ENCODE peak calls at places on chromosomes 3 and 15, in eight cellular contexts. Z is kidney, A is fibroblast of pulmonary artery, H is neural progenitor cell, N is AG04450, L is fibroblast of lung, E is mammary epithelial cell, W is progenitor cell of endocrine pancreas. T is an unnamed sample.

GRCh38 chr3:197711973-197712707 is 24.6 kb downstream of the RUBCN start:
- DNase-seq in Z (peak; percentile 93), A (peak; percentile 98), H (peak; percentile 32), N (peak; percentile 89), L (peak; percentile 96), E (peak; percentile 98), W (no peak), T (peak; percentile 74)

GRCh38 chr15:63385911-63386531 is 4.4 kb upstream of the CA12 start:
- DNase-seq in Z (no peak), A (no peak), H (no peak), N (no peak), L (no peak), E (peak; percentile 99), W (no peak), T (no peak)

GRCh38 chr15:76866716-76867321 is 38.3 kb downstream of the SCAPER start:
- DNase-seq in Z (no peak), A (peak; percentile 65), H (peak; percentile 37), N (peak; percentile 21), L (peak; percentile 66), E (peak; percentile 5), W (no peak), T (no peak)

GRCh38 chr15:85124173-85124572 is 142.5 kb downstream of the PDE8A start:
- DNase-seq in Z (no peak), A (no peak), H (no peak), N (no peak), L (no peak), E (no peak), W (no peak), T (no peak)

GRCh38 chr15:89378699-89379422 is 44.2 kb upstream of the POLG start:
- DNase-seq in Z (no peak), A (no peak), H (peak; percentile 37), N (no peak), L (no peak), E (no peak), W (no peak), T (no peak)

GRCh38 chr3:127978636-127979035 is 63.6 kb downstream of the KBTBD12 start:
- DNase-seq in Z (no peak), A (no peak), H (no peak), N (no peak), L (no peak), E (no peak), W (no peak), T (no peak)

GRCh38 chr3:114089675-114090074 is 33.1 kb downstream of the QTRT2 start:
- DNase-seq in Z (no peak), A (no peak), H (no peak), N (no peak), L (no peak), E (no peak), W (no peak), T (no peak)

GRCh38 chr15:87287156-87287555 is 969.4 kb downstream of the NTRK3 start:
- DNase-seq in Z (no peak), A (peak; percentile 38), H (no peak), N (peak; percentile 7), L (peak; percentile 0), E (peak; percentile 95), W (no peak), T (peak; percentile 23)

GRCh38 chr3:148816971-148817519 is 10.6 kb upstream of the CPB1 start:
- DNase-seq in Z (no peak), A (no peak), H (no peak), N (no peak), L (no peak), E (no peak), W (no peak), T (no peak)

GRCh38 chr3:129441215-129441614 is 1.2 kb downstream of the IFT122 start:
- DNase-seq in Z (no peak), A (no peak), H (no peak), N (no peak), L (no peak), E (peak; percentile 14), W (no peak), T (no peak)

GRCh38 chr3:115624898-115625297 is 1.6 kb downstream of the GAP43 start:
- DNase-seq in Z (no peak), A (no peak), H (peak; percentile 22), N (no peak), L (no peak), E (no peak), W (no peak), T (no peak)

GRCh38 chr3:49530231-49530630 is 24.0 kb upstream of the BSN start:
- DNase-seq in Z (no peak), A (no peak), H (no peak), N (no peak), L (no peak), E (no peak), W (no peak), T (no peak)

GRCh38 chr3:14440531-14441239 is 38.3 kb downstream of the SLC6A6 start:
- DNase-seq in Z (no peak), A (peak; percentile 45), H (peak; percentile 92), N (no peak), L (no peak), E (no peak), W (no peak), T (no peak)
- TF ChIP-seq CTCF in Z (no peak), A (no peak), H (no peak), N (no peak), L (no peak), E (no peak), W (no peak), T (no peak)

GRCh38 chr3:102745881-102746280 is 311.1 kb downstream of the ZPLD1 start:
- DNase-seq in Z (no peak), A (peak; percentile 5), H (no peak), N (no peak), L (peak; percentile 18), E (no peak), W (no peak), T (no peak)
- TF ChIP-seq CTCF in Z (no peak), A (no peak), H (peak; percentile 35), N (peak; percentile 17), L (peak; percentile 22), E (peak; percentile 38), W (no peak), T (no peak)

DNA sequence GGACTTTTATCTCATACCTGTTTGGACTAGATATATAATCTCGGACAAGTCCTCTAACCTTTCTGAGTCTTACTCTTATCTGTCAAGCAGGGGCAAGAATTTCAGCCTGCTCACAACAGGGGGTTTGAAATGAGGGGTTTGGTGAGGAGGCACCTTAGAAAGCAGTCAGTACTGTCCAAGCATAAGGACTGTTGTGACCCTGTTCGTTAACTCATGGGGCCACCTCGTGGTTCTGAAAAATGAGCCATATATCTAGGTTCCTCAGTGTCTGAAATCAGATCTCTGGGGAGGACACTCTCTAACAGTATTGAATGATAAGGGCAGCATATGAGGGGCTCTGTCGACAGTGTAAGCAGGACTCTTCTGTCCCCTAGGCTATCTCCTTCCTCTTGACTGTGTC is 7.2 kb upstream of the TIMP4 start:
- DNase-seq in Z (no peak), A (no peak), H (no peak), N (no peak), L (no peak), E (no peak), W (no peak), T (no peak)
- TF ChIP-seq CTCF in Z (no peak), A (no peak), H (no peak), N (no peak), L (no peak), E (no peak), W (no peak), T (no peak)

GRCh38 chr3:9730747-9731205 is 759 bp upstream of the BRPF1 start:
- DNase-seq in Z (no peak), A (peak; percentile 38), H (no peak), N (peak; percentile 6), L (no peak), E (no peak), W (no peak), T (no peak)

GRCh38 chr3:9729419-9729818 is 2.1 kb upstream of the BRPF1 start:
- DNase-seq in Z (no peak), A (no peak), H (no peak), N (no peak), L (no peak), E (no peak), W (no peak), T (no peak)

GRCh38 chr3:9727743-9728142 is 3.8 kb upstream of the BRPF1 start:
- DNase-seq in Z (no peak), A (peak; percentile 67), H (no peak), N (no peak), L (no peak), E (no peak), W (no peak), T (no peak)

GRCh38 chr3:9725775-9726174 is 5.8 kb upstream of the BRPF1 start:
- DNase-seq in Z (no peak), A (no peak), H (no peak), N (no peak), L (no peak), E (no peak), W (no peak), T (no peak)

DNA sequence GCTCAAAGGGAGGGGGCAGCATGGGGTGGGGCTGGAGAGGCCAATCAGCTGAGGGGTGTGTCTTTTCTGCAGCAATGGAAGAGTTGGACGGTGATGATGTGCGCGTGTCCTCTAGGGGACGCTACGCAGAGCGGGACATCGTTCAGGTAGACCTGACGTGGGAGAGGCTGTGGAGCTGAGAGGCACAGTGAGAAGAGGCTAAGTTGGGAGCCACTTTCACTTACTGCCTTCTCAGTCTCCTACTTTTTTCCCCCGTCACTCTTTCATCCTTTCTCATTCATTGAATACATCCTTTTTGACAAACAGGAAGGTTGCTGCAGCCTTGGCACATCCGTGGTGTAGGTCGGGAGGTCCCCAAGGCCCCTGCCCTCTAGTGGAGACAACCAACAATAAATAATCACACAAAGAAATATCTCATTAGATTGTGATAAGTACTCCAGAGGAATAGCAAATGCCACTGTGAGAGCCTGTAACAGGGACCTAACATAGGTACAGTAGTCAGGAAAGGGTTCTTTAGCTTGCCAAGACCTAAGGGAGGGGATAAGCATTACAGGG is 4.4 kb upstream of the BRPF1 start:
- DNase-seq in Z (no peak), A (no peak), H (peak; percentile 69), N (no peak), L (no peak), E (no peak), W (no peak), T (no peak)
- TF ChIP-seq CTCF in Z (no peak), A (peak; percentile 15), H (peak; percentile 64), N (peak; percentile 27), L (peak; percentile 23), E (peak; percentile 29), W (peak; percentile 45), T (peak; percentile 2)

DNA sequence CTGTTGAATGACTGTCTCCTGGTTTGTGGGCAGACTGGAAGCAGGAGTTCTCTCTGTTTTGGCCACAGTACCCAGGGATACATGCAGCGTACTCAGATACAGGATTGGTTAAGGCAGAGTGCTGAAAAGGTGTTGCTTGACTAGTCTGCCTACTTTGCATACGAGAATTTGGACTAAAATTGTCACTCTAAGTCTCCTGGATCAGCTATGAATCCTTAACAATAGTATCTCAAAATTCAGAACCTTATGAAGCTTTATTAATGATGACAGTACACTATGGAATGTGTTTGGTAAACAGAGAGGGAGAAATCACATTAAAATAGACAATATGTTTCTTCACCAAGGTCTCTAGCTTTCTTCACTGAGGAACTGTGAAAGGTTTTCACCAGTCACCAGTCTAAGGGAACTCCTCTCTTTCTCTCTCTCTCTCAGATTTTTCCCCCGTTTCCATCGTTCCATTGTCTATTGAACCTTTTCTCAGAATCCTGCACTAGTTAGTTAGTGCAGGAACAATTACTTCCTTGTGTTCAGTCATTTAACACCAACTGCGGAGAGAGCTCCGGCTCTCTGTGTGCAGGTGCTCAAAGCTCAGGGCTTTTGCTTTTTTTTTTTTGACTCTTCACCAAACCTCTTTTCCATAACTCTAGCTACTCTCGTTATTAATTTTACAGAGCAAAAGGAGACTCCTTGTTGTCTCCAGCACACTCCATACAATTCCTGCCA is 85.9 kb upstream of the FNDC3B start:
- DNase-seq in Z (no peak), A (peak; percentile 36), H (peak; percentile 31), N (no peak), L (no peak), E (peak; percentile 26), W (no peak), T (no peak)
- TF ChIP-seq CTCF in Z (no peak), A (no peak), H (no peak), N (no peak), L (no peak), E (no peak), W (no peak), T (no peak)

T was measured in AG09319.